ENCODE peak calls at places on chromosome 10, in four cellular contexts. One of them, this sample, is unnamed.

GRCh38 chr10:85598646-85599045 is 767.9 kb downstream of the GRID1 start:
- DNase-seq in ELR: no peak
- DNase-seq in small intestine: no peak
- DNase-seq in suprapubic skin: no peak
- DNase-seq in this sample: no peak

GRCh38 chr10:11167233-11167979 is 149.7 kb downstream of the CELF2 start:
- DNase-seq in suprapubic skin: no peak
- DNase-seq in ELR: no peak
- DNase-seq in small intestine: no peak
- DNase-seq in this sample: no peak

GRCh38 chr10:63699785-63700184 is 178.6 kb downstream of the REEP3 start:
- DNase-seq in small intestine: no peak
- DNase-seq in suprapubic skin: no peak
- DNase-seq in ELR: peak; percentile 48
- DNase-seq in this sample: no peak

GRCh38 chr10:15370741-15371701 is at the start of gene FAM171A1:
- DNase-seq in small intestine: peak; percentile 72
- DNase-seq in suprapubic skin: no peak
- DNase-seq in ELR: peak; percentile 70
- DNase-seq in this sample: no peak

GRCh38 chr10:93916257-93917063 is 22.7 kb downstream of the SLC35G1 start:
- DNase-seq in ELR: peak; percentile 67
- DNase-seq in small intestine: peak; percentile 55
- DNase-seq in suprapubic skin: no peak
- DNase-seq in this sample: no peak

GRCh38 chr10:3636356-3637181 is 148.4 kb downstream of the KLF6 start:
- DNase-seq in small intestine: no peak
- DNase-seq in ELR: no peak
- DNase-seq in suprapubic skin: peak; percentile 69
- DNase-seq in this sample: no peak

GRCh38 chr10:59090804-59091203 is 85.6 kb upstream of the PHYHIPL start:
- DNase-seq in small intestine: no peak
- DNase-seq in ELR: no peak
- DNase-seq in suprapubic skin: no peak
- DNase-seq in this sample: no peak

GRCh38 chr10:120741415-120741814 is 109.7 kb upstream of the WDR11 start:
- DNase-seq in ELR: no peak
- DNase-seq in small intestine: no peak
- DNase-seq in suprapubic skin: no peak
- DNase-seq in this sample: no peak

GRCh38 chr10:46226232-46226631 is 60.6 kb upstream of the ANTXRL start:
- DNase-seq in ELR: no peak
- DNase-seq in suprapubic skin: peak; percentile 36
- DNase-seq in small intestine: no peak
- DNase-seq in this sample: no peak

GRCh38 chr10:77156406-77156879 is 481.2 kb downstream of the KCNMA1 start:
- DNase-seq in small intestine: peak; percentile 28
- DNase-seq in suprapubic skin: no peak
- DNase-seq in ELR: peak; percentile 76
- DNase-seq in this sample: no peak

GRCh38 chr10:104277785-104278184 is 8.8 kb downstream of the GSTO2 start:
- DNase-seq in suprapubic skin: no peak
- DNase-seq in small intestine: peak; percentile 31
- DNase-seq in ELR: no peak
- DNase-seq in this sample: no peak

GRCh38 chr10:79140906-79141305 is 72.1 kb downstream of the ZMIZ1 start:
- DNase-seq in suprapubic skin: no peak
- DNase-seq in ELR: no peak
- DNase-seq in small intestine: no peak
- DNase-seq in this sample: no peak

GRCh38 chr10:108521827-108522503 is 1357.5 kb upstream of the SORCS1 start:
- DNase-seq in suprapubic skin: no peak
- DNase-seq in small intestine: no peak
- DNase-seq in ELR: no peak
- DNase-seq in this sample: no peak

GRCh38 chr10:24465124-24465874 is 256.4 kb downstream of the KIAA1217 start:
- DNase-seq in suprapubic skin: no peak
- DNase-seq in small intestine: no peak
- DNase-seq in ELR: peak; percentile 72
- DNase-seq in this sample: no peak

GRCh38 chr10:80132299-80133139 is at the start of gene PLAC9:
- DNase-seq in ELR: peak; percentile 60
- DNase-seq in small intestine: no peak
- DNase-seq in suprapubic skin: peak; percentile 82
- DNase-seq in this sample: no peak

GRCh38 chr10:117134084-117135025 is 3.7 kb downstream of the VAX1 start:
- DNase-seq in small intestine: no peak
- DNase-seq in ELR: no peak
- DNase-seq in suprapubic skin: no peak
- DNase-seq in this sample: no peak

GRCh38 chr10:113641702-113642101 is 22.1 kb downstream of the NRAP start:
- DNase-seq in small intestine: no peak
- DNase-seq in suprapubic skin: no peak
- DNase-seq in ELR: no peak
- DNase-seq in this sample: no peak

GRCh38 chr10:114576716-114577115 is 81.4 kb downstream of the ABLIM1 start:
- DNase-seq in suprapubic skin: no peak
- DNase-seq in ELR: no peak
- DNase-seq in small intestine: no peak
- DNase-seq in this sample: no peak

GRCh38 chr10:80191589-80192270 is 13.6 kb downstream of the ANXA11 start:
- DNase-seq in suprapubic skin: no peak
- DNase-seq in small intestine: peak; percentile 98
- DNase-seq in ELR: no peak
- DNase-seq in this sample: no peak

GRCh38 chr10:72886596-72887522 is 6.7 kb upstream of the OIT3 start:
- DNase-seq in suprapubic skin: no peak
- DNase-seq in small intestine: no peak
- DNase-seq in ELR: peak; percentile 25
- DNase-seq in this sample: no peak

GRCh38 chr10:63466168-63466935 is 575 bp upstream of the JMJD1C start:
- DNase-seq in small intestine: peak; percentile 64
- DNase-seq in suprapubic skin: no peak
- DNase-seq in ELR: peak; percentile 73
- DNase-seq in this sample: peak; percentile 61

GRCh38 chr10:70038926-70039325 is 13.7 kb upstream of the MACROH2A2 start:
- DNase-seq in suprapubic skin: no peak
- DNase-seq in small intestine: no peak
- DNase-seq in ELR: no peak
- DNase-seq in this sample: no peak

GRCh38 chr10:11134411-11134810 is 116.7 kb downstream of the CELF2 start:
- DNase-seq in small intestine: no peak
- DNase-seq in suprapubic skin: no peak
- DNase-seq in ELR: no peak
- DNase-seq in this sample: no peak

GRCh38 chr10:132586731-132587130 is 49.1 kb downstream of the INPP5A start:
- DNase-seq in small intestine: no peak
- DNase-seq in ELR: no peak
- DNase-seq in suprapubic skin: no peak
- DNase-seq in this sample: no peak

GRCh38 chr10:4661572-4662255 is 164.3 kb upstream of the AKR1E2 start:
- DNase-seq in ELR: no peak
- DNase-seq in small intestine: peak; percentile 72
- DNase-seq in suprapubic skin: peak; percentile 93
- DNase-seq in this sample: no peak

GRCh38 chr10:33494000-33494399 is 159.5 kb upstream of the NRP1 start:
- DNase-seq in small intestine: no peak
- DNase-seq in suprapubic skin: no peak
- DNase-seq in ELR: no peak
- DNase-seq in this sample: no peak

GRCh38 chr10:112996462-112996861 is 46.4 kb downstream of the TCF7L2 start:
- DNase-seq in suprapubic skin: no peak
- DNase-seq in ELR: no peak
- DNase-seq in small intestine: no peak
- DNase-seq in this sample: no peak

GRCh38 chr10:93437000-93437945 is 44.9 kb downstream of the MYOF start:
- DNase-seq in small intestine: no peak
- DNase-seq in suprapubic skin: peak; percentile 88
- DNase-seq in ELR: peak; percentile 99
- DNase-seq in this sample: no peak

GRCh38 chr10:61390841-61391240 is 62.3 kb downstream of the TMEM26 start:
- DNase-seq in suprapubic skin: no peak
- DNase-seq in ELR: no peak
- DNase-seq in small intestine: no peak
- DNase-seq in this sample: no peak

GRCh38 chr10:27373566-27374160 is 130.4 kb upstream of the RAB18 start:
- DNase-seq in small intestine: no peak
- DNase-seq in ELR: no peak
- DNase-seq in suprapubic skin: no peak
- DNase-seq in this sample: no peak

GRCh38 chr10:73379064-73379748 is 20.5 kb upstream of the CFAP70 start:
- DNase-seq in ELR: no peak
- DNase-seq in suprapubic skin: no peak
- DNase-seq in small intestine: no peak
- DNase-seq in this sample: no peak